ENCODE peak calls at places on chromosomes 12 and 14, in nine cellular contexts. One of them, this sample, is unnamed.

GRCh38 chr12:26721800-26722199 is 111.2 kb downstream of the ITPR2 start:
- DNase-seq in GM23338: no peak
- DNase-seq in heart right ventricle: no peak
- DNase-seq in cardiac fibroblast: peak
- DNase-seq in GM12864: no peak
- DNase-seq in cardiac muscle cell: no peak
- DNase-seq in pancreas: no peak
- DNase-seq in bronchial epithelial cell: peak
- DNase-seq in choroid plexus epithelial cell: no peak
- DNase-seq in this sample: no peak

GRCh38 chr12:83573676-83574075 is 887.0 kb downstream of the TMTC2 start:
- DNase-seq in GM12864: no peak
- DNase-seq in choroid plexus epithelial cell: peak
- DNase-seq in cardiac muscle cell: peak
- DNase-seq in pancreas: no peak
- DNase-seq in cardiac fibroblast: peak
- DNase-seq in heart right ventricle: no peak
- DNase-seq in GM23338: no peak
- DNase-seq in bronchial epithelial cell: peak
- DNase-seq in this sample: no peak

GRCh38 chr12:114174326-114174725 is 208.2 kb upstream of the RBM19 start:
- DNase-seq in GM12864: no peak
- DNase-seq in cardiac muscle cell: no peak
- DNase-seq in GM23338: no peak
- DNase-seq in bronchial epithelial cell: no peak
- DNase-seq in pancreas: no peak
- DNase-seq in cardiac fibroblast: no peak
- DNase-seq in choroid plexus epithelial cell: no peak
- DNase-seq in heart right ventricle: peak
- DNase-seq in this sample: no peak

GRCh38 chr12:121799842-121800693 is 3.7 kb upstream of the SETD1B start:
- DNase-seq in cardiac muscle cell: peak
- DNase-seq in cardiac fibroblast: peak
- DNase-seq in bronchial epithelial cell: peak
- DNase-seq in pancreas: peak
- DNase-seq in GM23338: peak
- DNase-seq in GM12864: no peak
- DNase-seq in choroid plexus epithelial cell: peak
- DNase-seq in heart right ventricle: peak
- DNase-seq in this sample: peak

GRCh38 chr14:20455355-20456300 is 602 bp downstream of the APEX1 start:
- DNase-seq in cardiac fibroblast: peak
- DNase-seq in GM12864: no peak
- DNase-seq in choroid plexus epithelial cell: peak
- DNase-seq in pancreas: no peak
- DNase-seq in GM23338: peak
- DNase-seq in cardiac muscle cell: peak
- DNase-seq in bronchial epithelial cell: peak
- DNase-seq in heart right ventricle: no peak
- DNase-seq in this sample: no peak

GRCh38 chr12:100799770-100800169 is 5.2 kb downstream of the ANO4 start:
- DNase-seq in GM23338: no peak
- DNase-seq in choroid plexus epithelial cell: no peak
- DNase-seq in bronchial epithelial cell: peak
- DNase-seq in cardiac muscle cell: no peak
- DNase-seq in GM12864: no peak
- DNase-seq in heart right ventricle: no peak
- DNase-seq in cardiac fibroblast: peak
- DNase-seq in pancreas: no peak
- DNase-seq in this sample: no peak

GRCh38 chr12:79691299-79692248 is 810 bp upstream of the PAWR start:
- DNase-seq in GM23338: no peak
- DNase-seq in cardiac muscle cell: peak
- DNase-seq in cardiac fibroblast: peak
- DNase-seq in GM12864: no peak
- DNase-seq in choroid plexus epithelial cell: peak
- DNase-seq in bronchial epithelial cell: peak
- DNase-seq in pancreas: no peak
- DNase-seq in heart right ventricle: peak
- DNase-seq in this sample: no peak

GRCh38 chr12:42758806-42759205 is 169.3 kb upstream of the PRICKLE1 start:
- DNase-seq in heart right ventricle: no peak
- DNase-seq in cardiac muscle cell: no peak
- DNase-seq in pancreas: no peak
- DNase-seq in GM23338: no peak
- DNase-seq in cardiac fibroblast: no peak
- DNase-seq in bronchial epithelial cell: peak
- DNase-seq in choroid plexus epithelial cell: no peak
- DNase-seq in GM12864: no peak
- DNase-seq in this sample: no peak

GRCh38 chr12:110107369-110108281 is 16.5 kb upstream of the IFT81 start:
- DNase-seq in GM23338: no peak
- DNase-seq in cardiac muscle cell: peak
- DNase-seq in pancreas: peak
- DNase-seq in cardiac fibroblast: peak
- DNase-seq in GM12864: no peak
- DNase-seq in heart right ventricle: peak
- DNase-seq in choroid plexus epithelial cell: peak
- DNase-seq in bronchial epithelial cell: peak
- DNase-seq in this sample: no peak

GRCh38 chr12:106459534-106459933 is 102.0 kb downstream of the POLR3B start:
- DNase-seq in heart right ventricle: no peak
- DNase-seq in choroid plexus epithelial cell: no peak
- DNase-seq in cardiac fibroblast: no peak
- DNase-seq in pancreas: no peak
- DNase-seq in cardiac muscle cell: no peak
- DNase-seq in GM23338: no peak
- DNase-seq in GM12864: no peak
- DNase-seq in bronchial epithelial cell: no peak
- DNase-seq in this sample: no peak

GRCh38 chr12:53205747-53206146 is 1.3 kb downstream of the ITGB7 start:
- DNase-seq in choroid plexus epithelial cell: peak
- DNase-seq in bronchial epithelial cell: peak
- DNase-seq in GM23338: no peak
- DNase-seq in pancreas: no peak
- DNase-seq in heart right ventricle: no peak
- DNase-seq in cardiac muscle cell: peak
- DNase-seq in GM12864: peak
- DNase-seq in cardiac fibroblast: peak
- DNase-seq in this sample: peak

GRCh38 chr12:87317302-87317701 is 711.9 kb downstream of the C12orf50 start:
- DNase-seq in pancreas: no peak
- DNase-seq in GM23338: no peak
- DNase-seq in bronchial epithelial cell: peak
- DNase-seq in heart right ventricle: no peak
- DNase-seq in cardiac fibroblast: peak
- DNase-seq in choroid plexus epithelial cell: peak
- DNase-seq in cardiac muscle cell: no peak
- DNase-seq in GM12864: no peak
- DNase-seq in this sample: no peak

GRCh38 chr14:20460458-20461229 is 590 bp downstream of the PIP4P1 start:
- DNase-seq in heart right ventricle: peak
- DNase-seq in choroid plexus epithelial cell: no peak
- DNase-seq in bronchial epithelial cell: no peak
- DNase-seq in cardiac muscle cell: no peak
- DNase-seq in GM12864: peak
- DNase-seq in GM23338: peak
- DNase-seq in cardiac fibroblast: no peak
- DNase-seq in pancreas: peak
- DNase-seq in this sample: peak

GRCh38 chr12:105292705-105293104 is 37.8 kb upstream of the C12orf75 start:
- DNase-seq in choroid plexus epithelial cell: peak
- DNase-seq in cardiac fibroblast: peak
- DNase-seq in pancreas: no peak
- DNase-seq in GM12864: no peak
- DNase-seq in GM23338: no peak
- DNase-seq in bronchial epithelial cell: no peak
- DNase-seq in heart right ventricle: no peak
- DNase-seq in cardiac muscle cell: peak
- DNase-seq in this sample: no peak

GRCh38 chr12:116339062-116339461 is 61.6 kb upstream of the MED13L start:
- DNase-seq in GM12864: no peak
- DNase-seq in GM23338: no peak
- DNase-seq in choroid plexus epithelial cell: no peak
- DNase-seq in cardiac muscle cell: no peak
- DNase-seq in heart right ventricle: no peak
- DNase-seq in cardiac fibroblast: no peak
- DNase-seq in pancreas: no peak
- DNase-seq in bronchial epithelial cell: no peak
- DNase-seq in this sample: no peak

GRCh38 chr14:73231874-73232851 is 5.1 kb upstream of the PAPLN start:
- DNase-seq in cardiac fibroblast: no peak
- DNase-seq in bronchial epithelial cell: no peak
- DNase-seq in GM12864: no peak
- DNase-seq in pancreas: no peak
- DNase-seq in cardiac muscle cell: peak
- DNase-seq in heart right ventricle: no peak
- DNase-seq in GM23338: peak
- DNase-seq in choroid plexus epithelial cell: no peak
- DNase-seq in this sample: no peak

GRCh38 chr12:80702889-80703605 is 4.4 kb upstream of the MYF6 start:
- DNase-seq in cardiac muscle cell: peak
- DNase-seq in GM12864: peak
- DNase-seq in heart right ventricle: peak
- DNase-seq in choroid plexus epithelial cell: peak
- DNase-seq in bronchial epithelial cell: peak
- DNase-seq in pancreas: no peak
- DNase-seq in cardiac fibroblast: peak
- DNase-seq in GM23338: peak
- DNase-seq in this sample: peak

GRCh38 chr12:13942826-13943225 is 38.6 kb downstream of the GRIN2B start:
- DNase-seq in GM12864: no peak
- DNase-seq in GM23338: peak
- DNase-seq in cardiac muscle cell: no peak
- DNase-seq in bronchial epithelial cell: no peak
- DNase-seq in cardiac fibroblast: no peak
- DNase-seq in heart right ventricle: no peak
- DNase-seq in pancreas: no peak
- DNase-seq in choroid plexus epithelial cell: no peak
- DNase-seq in this sample: no peak

GRCh38 chr14:103516426-103517171 is 6.0 kb downstream of the CKB start:
- DNase-seq in cardiac fibroblast: no peak
- DNase-seq in heart right ventricle: no peak
- DNase-seq in GM23338: no peak
- DNase-seq in cardiac muscle cell: no peak
- DNase-seq in bronchial epithelial cell: no peak
- DNase-seq in GM12864: no peak
- DNase-seq in pancreas: no peak
- DNase-seq in choroid plexus epithelial cell: no peak
- DNase-seq in this sample: no peak
- TF ChIP-seq CTCF in cardiac fibroblast: no peak
- TF ChIP-seq CTCF in heart right ventricle: no peak
- TF ChIP-seq CTCF in GM23338: no peak
- TF ChIP-seq CTCF in cardiac muscle cell: no peak
- TF ChIP-seq CTCF in bronchial epithelial cell: no peak
- TF ChIP-seq CTCF in GM12864: no peak
- TF ChIP-seq CTCF in pancreas: no peak
- TF ChIP-seq CTCF in choroid plexus epithelial cell: no peak
- TF ChIP-seq CTCF in this sample: no peak

DNA sequence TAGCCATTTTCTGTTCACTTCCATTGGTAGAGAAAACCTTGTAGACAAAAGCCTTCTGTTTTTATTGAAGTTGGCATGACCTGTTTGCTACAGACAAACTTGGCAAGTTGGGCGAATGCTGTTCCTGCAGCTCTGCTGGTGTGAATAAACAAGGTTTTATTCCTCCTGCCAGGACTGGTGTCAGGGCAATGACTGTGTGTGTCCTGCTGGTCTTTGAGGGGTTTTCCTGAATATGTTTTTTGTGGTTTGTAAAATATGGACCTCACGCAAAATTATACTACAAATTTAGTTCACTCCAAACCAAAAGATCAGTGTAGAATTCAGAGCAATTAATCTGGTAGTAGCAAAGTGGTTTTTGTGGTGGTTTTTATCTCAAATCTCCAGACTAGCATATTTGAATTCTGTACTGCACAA is 140.8 kb downstream of the ERC1 start:
- DNase-seq in cardiac muscle cell: no peak
- DNase-seq in pancreas: peak
- DNase-seq in choroid plexus epithelial cell: no peak
- DNase-seq in cardiac fibroblast: no peak
- DNase-seq in GM12864: no peak
- DNase-seq in GM23338: no peak
- DNase-seq in bronchial epithelial cell: no peak
- DNase-seq in heart right ventricle: no peak
- DNase-seq in this sample: no peak
- H3K4me3 ChIP-seq in cardiac muscle cell: no peak
- H3K4me3 ChIP-seq in pancreas: no peak
- H3K4me3 ChIP-seq in choroid plexus epithelial cell: no peak
- H3K4me3 ChIP-seq in cardiac fibroblast: no peak
- H3K4me3 ChIP-seq in GM12864: no peak
- H3K4me3 ChIP-seq in GM23338: no peak
- H3K4me3 ChIP-seq in bronchial epithelial cell: no peak
- H3K4me3 ChIP-seq in heart right ventricle: no peak
- H3K4me3 ChIP-seq in this sample: no peak

GRCh38 chr14:21796912-21797311 is 123.3 kb upstream of the OR4E1 start:
- DNase-seq in bronchial epithelial cell: no peak
- DNase-seq in GM23338: peak
- DNase-seq in choroid plexus epithelial cell: peak
- DNase-seq in cardiac fibroblast: no peak
- DNase-seq in cardiac muscle cell: peak
- DNase-seq in GM12864: no peak
- DNase-seq in heart right ventricle: no peak
- DNase-seq in pancreas: no peak
- DNase-seq in this sample: no peak
- TF ChIP-seq CTCF in bronchial epithelial cell: no peak
- TF ChIP-seq CTCF in GM23338: peak
- TF ChIP-seq CTCF in choroid plexus epithelial cell: peak
- TF ChIP-seq CTCF in cardiac fibroblast: no peak
- TF ChIP-seq CTCF in cardiac muscle cell: no peak
- TF ChIP-seq CTCF in GM12864: peak
- TF ChIP-seq CTCF in heart right ventricle: no peak
- TF ChIP-seq CTCF in pancreas: no peak
- TF ChIP-seq CTCF in this sample: no peak

DNA sequence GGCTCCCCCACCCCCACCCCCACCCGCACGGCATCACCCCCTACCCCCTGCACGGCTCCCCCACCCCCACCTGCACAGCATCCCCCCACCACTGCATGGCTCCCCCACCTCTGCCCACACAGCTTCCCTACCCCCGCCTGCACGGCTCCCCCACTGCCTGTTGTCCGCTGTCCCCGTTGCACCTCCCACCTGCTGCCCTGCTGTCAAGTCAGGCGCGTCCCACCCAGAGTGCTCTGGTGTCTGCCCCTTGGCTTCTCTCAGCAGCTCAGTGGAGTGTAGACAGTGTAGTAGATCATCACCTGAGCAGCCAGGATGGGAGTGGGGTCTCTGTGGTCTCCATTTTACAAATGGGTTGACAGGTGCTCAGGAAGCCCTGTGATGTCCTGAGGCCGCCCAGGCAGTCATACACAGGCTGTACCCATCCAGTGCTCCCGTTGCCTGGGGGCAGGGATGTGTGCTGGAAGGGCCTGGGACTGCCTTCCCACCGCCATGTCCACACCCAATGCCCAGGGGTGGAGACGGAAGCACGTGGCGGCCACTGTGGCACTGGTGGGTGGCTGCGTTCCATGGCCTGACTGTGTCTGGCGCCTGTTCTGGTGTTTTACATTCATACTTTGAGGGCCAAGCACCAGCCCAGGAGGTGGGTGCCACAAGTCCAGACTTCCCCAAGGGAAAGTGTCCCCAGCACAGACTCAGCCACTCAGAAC is 32.5 kb downstream of the PACS2 start:
- DNase-seq in pancreas: no peak
- DNase-seq in GM12864: no peak
- DNase-seq in cardiac muscle cell: no peak
- DNase-seq in heart right ventricle: no peak
- DNase-seq in GM23338: no peak
- DNase-seq in choroid plexus epithelial cell: no peak
- DNase-seq in cardiac fibroblast: no peak
- DNase-seq in bronchial epithelial cell: no peak
- DNase-seq in this sample: no peak
- H3K4me3 ChIP-seq in pancreas: no peak
- H3K4me3 ChIP-seq in GM12864: no peak
- H3K4me3 ChIP-seq in cardiac muscle cell: no peak
- H3K4me3 ChIP-seq in heart right ventricle: no peak
- H3K4me3 ChIP-seq in GM23338: no peak
- H3K4me3 ChIP-seq in choroid plexus epithelial cell: no peak
- H3K4me3 ChIP-seq in cardiac fibroblast: no peak
- H3K4me3 ChIP-seq in bronchial epithelial cell: no peak
- H3K4me3 ChIP-seq in this sample: no peak

This sample was measured in GM06990.